ENCODE peak calls at places on chromosomes 16 and 17, in ten cellular contexts. One of them, this sample, is unnamed.

GRCh38 chr16:47018223-47018891 is 44.9 kb upstream of the DNAJA2 start:
- DNase-seq in PC-3: peak
- DNase-seq in psoas muscle: no peak
- DNase-seq in IMR-90: peak
- DNase-seq in tibial artery: no peak
- DNase-seq in ascending aorta: no peak
- DNase-seq in WERI-Rb-1: peak
- DNase-seq in dorsolateral prefrontal cortex: peak
- DNase-seq in keratinocyte: no peak
- DNase-seq in astrocyte: peak
- DNase-seq in this sample: no peak

GRCh38 chr16:20611350-20611902 is 35.3 kb upstream of the ACSM2B start:
- DNase-seq in keratinocyte: no peak
- DNase-seq in ascending aorta: peak
- DNase-seq in PC-3: no peak
- DNase-seq in IMR-90: no peak
- DNase-seq in dorsolateral prefrontal cortex: peak
- DNase-seq in psoas muscle: peak
- DNase-seq in astrocyte: no peak
- DNase-seq in tibial artery: peak
- DNase-seq in WERI-Rb-1: peak
- DNase-seq in this sample: peak

GRCh38 chr17:32264823-32265191 is 825 bp upstream of the RHBDL3 start:
- DNase-seq in IMR-90: no peak
- DNase-seq in PC-3: no peak
- DNase-seq in ascending aorta: no peak
- DNase-seq in astrocyte: no peak
- DNase-seq in tibial artery: no peak
- DNase-seq in WERI-Rb-1: no peak
- DNase-seq in keratinocyte: no peak
- DNase-seq in psoas muscle: no peak
- DNase-seq in dorsolateral prefrontal cortex: no peak
- DNase-seq in this sample: no peak

GRCh38 chr16:49876716-49877129 is 20.8 kb upstream of the ZNF423 start:
- DNase-seq in dorsolateral prefrontal cortex: no peak
- DNase-seq in astrocyte: no peak
- DNase-seq in WERI-Rb-1: peak
- DNase-seq in tibial artery: peak
- DNase-seq in PC-3: peak
- DNase-seq in ascending aorta: no peak
- DNase-seq in psoas muscle: peak
- DNase-seq in IMR-90: no peak
- DNase-seq in keratinocyte: no peak
- DNase-seq in this sample: no peak

GRCh38 chr16:61820398-61820797 is 215.8 kb downstream of the CDH8 start:
- DNase-seq in IMR-90: no peak
- DNase-seq in psoas muscle: no peak
- DNase-seq in astrocyte: peak
- DNase-seq in keratinocyte: no peak
- DNase-seq in dorsolateral prefrontal cortex: no peak
- DNase-seq in PC-3: peak
- DNase-seq in WERI-Rb-1: no peak
- DNase-seq in tibial artery: no peak
- DNase-seq in ascending aorta: no peak
- DNase-seq in this sample: no peak

GRCh38 chr17:4599505-4600281 is 15.4 kb downstream of the SMTNL2 start:
- DNase-seq in dorsolateral prefrontal cortex: no peak
- DNase-seq in IMR-90: peak
- DNase-seq in tibial artery: no peak
- DNase-seq in keratinocyte: no peak
- DNase-seq in astrocyte: no peak
- DNase-seq in ascending aorta: no peak
- DNase-seq in PC-3: peak
- DNase-seq in psoas muscle: peak
- DNase-seq in WERI-Rb-1: peak
- DNase-seq in this sample: peak

GRCh38 chr16:9260665-9261064 is 169.2 kb downstream of the HAPSTR1 start:
- DNase-seq in WERI-Rb-1: no peak
- DNase-seq in ascending aorta: no peak
- DNase-seq in psoas muscle: no peak
- DNase-seq in astrocyte: no peak
- DNase-seq in keratinocyte: no peak
- DNase-seq in PC-3: no peak
- DNase-seq in tibial artery: no peak
- DNase-seq in IMR-90: no peak
- DNase-seq in dorsolateral prefrontal cortex: no peak
- DNase-seq in this sample: no peak

GRCh38 chr17:5352681-5353289 is 66.7 kb downstream of the NUP88 start:
- DNase-seq in WERI-Rb-1: no peak
- DNase-seq in PC-3: no peak
- DNase-seq in keratinocyte: no peak
- DNase-seq in astrocyte: no peak
- DNase-seq in psoas muscle: no peak
- DNase-seq in dorsolateral prefrontal cortex: no peak
- DNase-seq in tibial artery: no peak
- DNase-seq in ascending aorta: no peak
- DNase-seq in IMR-90: no peak
- DNase-seq in this sample: no peak

GRCh38 chr16:49410226-49410625 is 36.6 kb downstream of the C16orf78 start:
- DNase-seq in tibial artery: no peak
- DNase-seq in keratinocyte: no peak
- DNase-seq in ascending aorta: no peak
- DNase-seq in WERI-Rb-1: no peak
- DNase-seq in IMR-90: no peak
- DNase-seq in PC-3: no peak
- DNase-seq in psoas muscle: no peak
- DNase-seq in dorsolateral prefrontal cortex: no peak
- DNase-seq in astrocyte: no peak
- DNase-seq in this sample: no peak

GRCh38 chr17:80649200-80649644 is 104.6 kb downstream of the RPTOR start:
- DNase-seq in IMR-90: no peak
- DNase-seq in ascending aorta: no peak
- DNase-seq in keratinocyte: no peak
- DNase-seq in dorsolateral prefrontal cortex: no peak
- DNase-seq in WERI-Rb-1: no peak
- DNase-seq in astrocyte: no peak
- DNase-seq in tibial artery: no peak
- DNase-seq in psoas muscle: peak
- DNase-seq in PC-3: peak
- DNase-seq in this sample: peak

GRCh38 chr16:79587897-79588296 is 12.6 kb downstream of the MAF start:
- DNase-seq in dorsolateral prefrontal cortex: no peak
- DNase-seq in astrocyte: no peak
- DNase-seq in WERI-Rb-1: no peak
- DNase-seq in PC-3: no peak
- DNase-seq in keratinocyte: no peak
- DNase-seq in IMR-90: no peak
- DNase-seq in psoas muscle: no peak
- DNase-seq in ascending aorta: no peak
- DNase-seq in tibial artery: no peak
- DNase-seq in this sample: peak

GRCh38 chr17:32289454-32289853 is 23.8 kb downstream of the RHBDL3 start:
- DNase-seq in astrocyte: no peak
- DNase-seq in PC-3: no peak
- DNase-seq in tibial artery: no peak
- DNase-seq in psoas muscle: no peak
- DNase-seq in dorsolateral prefrontal cortex: no peak
- DNase-seq in IMR-90: no peak
- DNase-seq in keratinocyte: no peak
- DNase-seq in WERI-Rb-1: no peak
- DNase-seq in ascending aorta: no peak
- DNase-seq in this sample: no peak

GRCh38 chr16:65274576-65274975 is 152.7 kb upstream of the CDH11 start:
- DNase-seq in PC-3: peak
- DNase-seq in ascending aorta: no peak
- DNase-seq in IMR-90: no peak
- DNase-seq in psoas muscle: no peak
- DNase-seq in tibial artery: no peak
- DNase-seq in astrocyte: no peak
- DNase-seq in keratinocyte: no peak
- DNase-seq in WERI-Rb-1: no peak
- DNase-seq in dorsolateral prefrontal cortex: no peak
- DNase-seq in this sample: no peak

GRCh38 chr16:67448580-67448979 is 17.7 kb downstream of the HSD11B2 start:
- DNase-seq in IMR-90: no peak
- DNase-seq in keratinocyte: no peak
- DNase-seq in astrocyte: no peak
- DNase-seq in tibial artery: no peak
- DNase-seq in ascending aorta: no peak
- DNase-seq in dorsolateral prefrontal cortex: no peak
- DNase-seq in WERI-Rb-1: no peak
- DNase-seq in PC-3: no peak
- DNase-seq in psoas muscle: no peak
- DNase-seq in this sample: no peak

GRCh38 chr17:57708401-57708800 is 36.7 kb downstream of the CCDC182 start:
- DNase-seq in psoas muscle: no peak
- DNase-seq in keratinocyte: no peak
- DNase-seq in WERI-Rb-1: peak
- DNase-seq in astrocyte: no peak
- DNase-seq in IMR-90: no peak
- DNase-seq in tibial artery: no peak
- DNase-seq in PC-3: no peak
- DNase-seq in ascending aorta: no peak
- DNase-seq in dorsolateral prefrontal cortex: no peak
- DNase-seq in this sample: no peak

GRCh38 chr17:50028207-50029120 is 27.4 kb upstream of the ITGA3 start:
- DNase-seq in keratinocyte: peak
- DNase-seq in PC-3: peak
- DNase-seq in astrocyte: peak
- DNase-seq in dorsolateral prefrontal cortex: no peak
- DNase-seq in psoas muscle: peak
- DNase-seq in ascending aorta: no peak
- DNase-seq in IMR-90: peak
- DNase-seq in WERI-Rb-1: no peak
- DNase-seq in tibial artery: peak
- DNase-seq in this sample: no peak

GRCh38 chr16:635573-636205 is 416 bp downstream of the METTL26 start:
- DNase-seq in PC-3: no peak
- DNase-seq in dorsolateral prefrontal cortex: no peak
- DNase-seq in psoas muscle: no peak
- DNase-seq in IMR-90: no peak
- DNase-seq in WERI-Rb-1: no peak
- DNase-seq in keratinocyte: no peak
- DNase-seq in tibial artery: no peak
- DNase-seq in ascending aorta: no peak
- DNase-seq in astrocyte: no peak
- DNase-seq in this sample: no peak

GRCh38 chr16:20866161-20866772 is 33.9 kb downstream of the DCUN1D3 start:
- DNase-seq in tibial artery: peak
- DNase-seq in IMR-90: peak
- DNase-seq in dorsolateral prefrontal cortex: no peak
- DNase-seq in astrocyte: peak
- DNase-seq in psoas muscle: peak
- DNase-seq in ascending aorta: peak
- DNase-seq in PC-3: peak
- DNase-seq in keratinocyte: peak
- DNase-seq in WERI-Rb-1: peak
- DNase-seq in this sample: no peak

GRCh38 chr17:15321556-15322250 is 19.7 kb downstream of the TEKT3 start:
- DNase-seq in dorsolateral prefrontal cortex: no peak
- DNase-seq in ascending aorta: no peak
- DNase-seq in keratinocyte: no peak
- DNase-seq in psoas muscle: no peak
- DNase-seq in IMR-90: peak
- DNase-seq in PC-3: peak
- DNase-seq in WERI-Rb-1: no peak
- DNase-seq in astrocyte: peak
- DNase-seq in tibial artery: no peak
- DNase-seq in this sample: no peak
- H3K4me3 ChIP-seq in dorsolateral prefrontal cortex: no peak
- H3K4me3 ChIP-seq in ascending aorta: no peak
- H3K4me3 ChIP-seq in keratinocyte: no peak
- H3K4me3 ChIP-seq in psoas muscle: no peak
- H3K4me3 ChIP-seq in IMR-90: no peak
- H3K4me3 ChIP-seq in PC-3: no peak
- H3K4me3 ChIP-seq in WERI-Rb-1: no peak
- H3K4me3 ChIP-seq in astrocyte: no peak
- H3K4me3 ChIP-seq in tibial artery: no peak
- H3K4me3 ChIP-seq in this sample: no peak

GRCh38 chr17:15398736-15399331 is 57.4 kb upstream of the TEKT3 start:
- DNase-seq in keratinocyte: no peak
- DNase-seq in tibial artery: no peak
- DNase-seq in psoas muscle: peak
- DNase-seq in IMR-90: peak
- DNase-seq in astrocyte: peak
- DNase-seq in dorsolateral prefrontal cortex: no peak
- DNase-seq in ascending aorta: no peak
- DNase-seq in PC-3: peak
- DNase-seq in WERI-Rb-1: no peak
- DNase-seq in this sample: peak
- H3K27ac ChIP-seq in keratinocyte: no peak
- H3K27ac ChIP-seq in tibial artery: no peak
- H3K27ac ChIP-seq in psoas muscle: peak
- H3K27ac ChIP-seq in IMR-90: peak
- H3K27ac ChIP-seq in astrocyte: peak
- H3K27ac ChIP-seq in dorsolateral prefrontal cortex: no peak
- H3K27ac ChIP-seq in ascending aorta: no peak
- H3K27ac ChIP-seq in PC-3: peak
- H3K27ac ChIP-seq in WERI-Rb-1: no peak
- H3K27ac ChIP-seq in this sample: peak

DNA sequence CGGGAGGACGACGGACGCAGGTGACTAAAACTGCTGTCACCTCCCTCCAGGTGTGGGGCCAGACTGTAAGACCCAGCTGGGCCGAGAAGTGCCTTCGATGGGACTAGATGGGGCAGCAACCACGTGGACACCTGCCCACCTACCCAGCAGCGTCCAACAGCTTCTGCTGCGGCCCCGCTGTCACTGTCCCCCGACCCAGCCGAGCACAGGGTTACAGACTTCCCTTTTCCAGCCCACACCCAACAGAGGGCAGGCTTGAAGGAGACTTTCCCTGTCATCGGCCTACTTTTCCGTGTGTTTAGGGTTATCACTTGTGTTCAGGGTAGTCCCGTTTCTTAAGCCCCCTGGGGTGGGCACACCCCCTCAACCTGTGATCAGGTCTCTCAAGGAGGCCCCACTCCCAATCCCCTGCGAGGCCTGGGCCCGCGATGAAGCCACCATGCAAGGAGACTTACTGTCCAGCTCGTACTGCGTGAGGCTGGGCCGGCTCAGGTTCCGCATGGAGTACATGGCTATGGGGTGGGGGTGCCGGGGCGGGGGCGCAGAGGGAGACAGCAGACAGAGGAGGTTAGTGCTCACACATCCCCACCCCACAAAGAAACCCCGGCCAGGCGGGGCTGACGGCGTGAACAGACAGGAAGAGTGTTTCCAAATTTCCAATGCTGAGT is 68.8 kb upstream of the CDC42EP4 start:
- DNase-seq in WERI-Rb-1: no peak
- DNase-seq in PC-3: no peak
- DNase-seq in keratinocyte: no peak
- DNase-seq in astrocyte: no peak
- DNase-seq in ascending aorta: no peak
- DNase-seq in psoas muscle: no peak
- DNase-seq in dorsolateral prefrontal cortex: no peak
- DNase-seq in tibial artery: no peak
- DNase-seq in IMR-90: no peak
- DNase-seq in this sample: no peak
- TF ChIP-seq CTCF in WERI-Rb-1: no peak
- TF ChIP-seq CTCF in PC-3: no peak
- TF ChIP-seq CTCF in keratinocyte: no peak
- TF ChIP-seq CTCF in astrocyte: no peak
- TF ChIP-seq CTCF in ascending aorta: no peak
- TF ChIP-seq CTCF in psoas muscle: no peak
- TF ChIP-seq CTCF in dorsolateral prefrontal cortex: no peak
- TF ChIP-seq CTCF in tibial artery: no peak
- TF ChIP-seq CTCF in IMR-90: no peak
- TF ChIP-seq CTCF in this sample: no peak

GRCh38 chr16:30527635-30528178 is 1.3 kb upstream of the ZNF768 start:
- DNase-seq in IMR-90: no peak
- DNase-seq in WERI-Rb-1: no peak
- DNase-seq in tibial artery: no peak
- DNase-seq in psoas muscle: no peak
- DNase-seq in ascending aorta: no peak
- DNase-seq in astrocyte: no peak
- DNase-seq in dorsolateral prefrontal cortex: no peak
- DNase-seq in PC-3: peak
- DNase-seq in keratinocyte: no peak
- DNase-seq in this sample: no peak
- H3K4me3 ChIP-seq in IMR-90: peak
- H3K4me3 ChIP-seq in WERI-Rb-1: peak
- H3K4me3 ChIP-seq in tibial artery: peak
- H3K4me3 ChIP-seq in psoas muscle: peak
- H3K4me3 ChIP-seq in ascending aorta: peak
- H3K4me3 ChIP-seq in astrocyte: no peak
- H3K4me3 ChIP-seq in dorsolateral prefrontal cortex: peak
- H3K4me3 ChIP-seq in PC-3: peak
- H3K4me3 ChIP-seq in keratinocyte: peak
- H3K4me3 ChIP-seq in this sample: peak